ENCODE peak calls at places on chromosomes 16 and 17, in four cellular contexts. S, J, D and A are unnamed samples. For H3K36me3 and H3K27me3, the result is how much of the 10 kb centered on the place peaks cover.

GRCh38 chr17:27294689-27295630 is 1.0 kb downstream of the WSB1 start:
- DNase-seq in S (peak), J (peak), D (peak), A (peak)

GRCh38 chr16:52499061-52499460 is 47.9 kb downstream of the TOX3 start:
- DNase-seq in S (no peak), J (no peak), D (no peak), A (no peak)

GRCh38 chr17:54971147-54971546 is 2.6 kb downstream of the STXBP4 start:
- DNase-seq in S (no peak), J (no peak), D (no peak), A (no peak)

GRCh38 chr16:3101018-3101840 is 2.1 kb upstream of the ZSCAN10 start:
- DNase-seq in S (no peak), J (peak), D (peak), A (no peak)

GRCh38 chr17:63029520-63029919 is 63.5 kb downstream of the TANC2 start:
- DNase-seq in S (no peak), J (peak), D (no peak), A (no peak)

GRCh38 chr16:59878479-59878878 is 1144.4 kb upstream of the GOT2 start:
- DNase-seq in S (no peak), J (peak), D (no peak), A (peak)

GRCh38 chr17:64118452-64118979 is 11.4 kb downstream of the ERN1 start:
- DNase-seq in S (no peak), J (no peak), D (no peak), A (no peak)

GRCh38 chr17:54172654-54173316 is 350.1 kb downstream of the KIF2B start:
- DNase-seq in S (no peak), J (peak), D (no peak), A (peak)

GRCh38 chr16:56856876-56857447 is 8.0 kb upstream of the SLC12A3 start:
- DNase-seq in S (no peak), J (no peak), D (no peak), A (no peak)

GRCh38 chr16:4327782-4328579 is 12.1 kb downstream of the GLIS2 start:
- DNase-seq in S (peak), J (no peak), D (peak), A (peak)

GRCh38 chr17:21351366-21352065 is 24.6 kb upstream of the KCNJ12 start:
- DNase-seq in S (no peak), J (no peak), D (no peak), A (no peak)

GRCh38 chr16:13112639-13113038 is 211.2 kb downstream of the SHISA9 start:
- DNase-seq in S (no peak), J (no peak), D (no peak), A (no peak)

GRCh38 chr16:49466881-49467280 is 93.3 kb downstream of the C16orf78 start:
- DNase-seq in S (no peak), J (no peak), D (no peak), A (no peak)

GRCh38 chr17:64736804-64737492 is 74.8 kb upstream of the SMURF2 start:
- DNase-seq in S (no peak), J (peak), D (no peak), A (peak)

GRCh38 chr16:26701243-26701886 is 365.4 kb upstream of the C16orf82 start:
- DNase-seq in S (no peak), J (no peak), D (no peak), A (no peak)

GRCh38 chr17:50059256-50059655 is 3.3 kb downstream of the ITGA3 start:
- DNase-seq in S (no peak), J (peak), D (no peak), A (no peak)

GRCh38 chr16:749010-749409 is 8.2 kb upstream of the CIAO3 start:
- DNase-seq in S (no peak), J (no peak), D (no peak), A (no peak)

GRCh38 chr16:3321802-3322201 is 16.5 kb downstream of the ZNF75A start:
- DNase-seq in S (no peak), J (no peak), D (no peak), A (no peak)

GRCh38 chr17:5238333-5238732 is 3.7 kb upstream of the SCIMP start:
- DNase-seq in S (no peak), J (no peak), D (no peak), A (no peak)

GRCh38 chr17:82520041-82520910 is 744 bp downstream of the FOXK2 start:
- DNase-seq in S (no peak), J (peak), D (peak), A (peak)

GRCh38 chr17:29155235-29155965 is 24.8 kb downstream of the MYO18A start:
- DNase-seq in S (no peak), J (peak), D (no peak), A (peak)

GRCh38 chr17:633133-633532 is 81.5 kb downstream of the VPS53 start:
- DNase-seq in S (no peak), J (no peak), D (no peak), A (no peak)

GRCh38 chr16:17026600-17027242 is 444.0 kb downstream of the XYLT1 start:
- DNase-seq in S (no peak), J (no peak), D (peak), A (no peak)

GRCh38 chr17:39173539-39174274 is 7.7 kb upstream of the ARL5C start:
- DNase-seq in S (no peak), J (no peak), D (no peak), A (no peak)
- H3K36me3 ChIP-seq in S (under half), J (under half), D (under half), A (under half)

DNA sequence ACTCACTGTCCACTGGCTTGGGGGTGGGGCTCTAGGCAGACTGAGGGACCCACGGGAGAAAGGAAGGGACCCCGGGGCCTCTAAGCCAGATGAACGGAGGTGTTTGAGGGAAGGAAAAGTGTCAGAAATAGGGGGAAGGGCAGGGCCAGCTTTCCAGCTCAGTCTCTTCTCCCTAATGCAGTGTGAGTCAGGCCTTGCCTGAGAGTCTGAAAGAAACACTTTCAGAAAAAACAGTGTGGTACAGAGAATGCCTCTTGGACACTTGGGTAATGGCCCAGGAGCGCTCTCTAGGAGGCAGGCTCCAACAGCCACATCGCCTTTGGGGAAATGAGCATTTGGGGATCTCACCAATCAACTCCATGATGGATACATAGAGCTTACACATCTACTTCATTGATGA is 46.9 kb downstream of the NDEL1 start:
- DNase-seq in S (no peak), J (no peak), D (no peak), A (no peak)
- H3K4me3 ChIP-seq in S (no peak), J (no peak), D (no peak), A (no peak)

DNA sequence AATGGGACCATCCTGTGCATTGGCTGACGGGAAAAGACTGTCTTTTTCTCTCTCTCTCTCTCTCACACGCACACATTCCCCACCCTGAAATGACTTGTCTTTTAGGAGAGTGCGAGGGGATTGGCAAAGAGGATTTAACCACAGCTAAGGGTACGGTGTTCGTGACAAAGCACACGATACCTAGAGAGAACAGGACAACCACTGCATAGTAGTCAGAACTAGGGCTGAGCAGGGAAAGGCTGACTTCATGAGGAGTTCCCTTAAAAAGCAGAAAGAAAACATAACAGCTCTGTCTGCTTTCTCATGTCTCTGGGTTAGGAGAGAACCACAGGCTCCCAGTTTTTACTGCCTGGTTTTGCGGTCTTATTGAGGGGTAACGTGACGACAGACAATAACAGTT is 742.8 kb upstream of the SOX9 start:
- DNase-seq in S (no peak), J (no peak), D (no peak), A (no peak)
- H3K27me3 ChIP-seq in S (under half), J (under half), D (under half), A (under half)

GRCh38 chr17:37430051-37430591 is 23.4 kb downstream of the TADA2A start:
- DNase-seq in S (no peak), J (no peak), D (no peak), A (no peak)
- H3K36me3 ChIP-seq in S (half or more), J (under half), D (half or more), A (half or more)

GRCh38 chr17:31269597-31269996 is 27.4 kb downstream of the OMG start:
- DNase-seq in S (no peak), J (peak), D (no peak), A (peak)
- H3K4me3 ChIP-seq in S (no peak), J (no peak), D (no peak), A (no peak)

GRCh38 chr17:3048727-3049471 is 14.5 kb downstream of the OR1D5 start:
- DNase-seq in S (peak), J (peak), D (peak), A (peak)
- H3K27me3 ChIP-seq in S (under half), J (under half), D (under half), A (under half)

DNA sequence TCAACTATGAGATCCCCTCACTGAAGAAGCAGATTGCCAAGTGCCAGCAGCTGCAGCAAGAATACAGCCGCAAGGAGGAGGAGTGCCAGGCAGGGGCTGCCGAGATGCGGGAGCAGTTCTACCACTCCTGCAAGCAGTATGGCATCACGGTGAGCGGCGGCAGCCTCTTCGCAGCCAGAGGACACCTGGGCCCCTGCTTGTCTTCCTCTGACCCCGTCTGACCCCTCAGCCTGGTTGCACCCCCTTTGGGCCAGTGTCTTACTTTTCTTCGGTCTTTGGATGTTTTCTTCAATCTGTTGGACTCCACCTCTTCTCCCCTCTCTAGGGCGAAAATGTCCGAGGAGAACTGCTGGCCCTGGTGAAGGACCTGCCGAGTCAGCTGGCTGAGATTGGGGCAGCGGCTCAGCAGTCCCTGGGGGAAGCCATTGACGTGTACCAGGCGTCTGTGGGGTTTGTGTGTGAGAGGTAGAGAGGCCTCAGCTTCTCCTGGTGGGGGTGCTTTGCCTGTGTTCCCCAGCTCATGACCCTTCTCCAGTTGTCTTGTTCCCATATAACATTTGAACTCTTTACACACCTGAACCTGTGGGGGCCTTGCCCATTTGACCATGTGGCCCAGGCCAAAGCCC is 4.4 kb downstream of the CDK5RAP3 start:
- DNase-seq in S (no peak), J (no peak), D (no peak), A (no peak)
- H3K36me3 ChIP-seq in S (half or more), J (under half), D (half or more), A (under half)

DNA sequence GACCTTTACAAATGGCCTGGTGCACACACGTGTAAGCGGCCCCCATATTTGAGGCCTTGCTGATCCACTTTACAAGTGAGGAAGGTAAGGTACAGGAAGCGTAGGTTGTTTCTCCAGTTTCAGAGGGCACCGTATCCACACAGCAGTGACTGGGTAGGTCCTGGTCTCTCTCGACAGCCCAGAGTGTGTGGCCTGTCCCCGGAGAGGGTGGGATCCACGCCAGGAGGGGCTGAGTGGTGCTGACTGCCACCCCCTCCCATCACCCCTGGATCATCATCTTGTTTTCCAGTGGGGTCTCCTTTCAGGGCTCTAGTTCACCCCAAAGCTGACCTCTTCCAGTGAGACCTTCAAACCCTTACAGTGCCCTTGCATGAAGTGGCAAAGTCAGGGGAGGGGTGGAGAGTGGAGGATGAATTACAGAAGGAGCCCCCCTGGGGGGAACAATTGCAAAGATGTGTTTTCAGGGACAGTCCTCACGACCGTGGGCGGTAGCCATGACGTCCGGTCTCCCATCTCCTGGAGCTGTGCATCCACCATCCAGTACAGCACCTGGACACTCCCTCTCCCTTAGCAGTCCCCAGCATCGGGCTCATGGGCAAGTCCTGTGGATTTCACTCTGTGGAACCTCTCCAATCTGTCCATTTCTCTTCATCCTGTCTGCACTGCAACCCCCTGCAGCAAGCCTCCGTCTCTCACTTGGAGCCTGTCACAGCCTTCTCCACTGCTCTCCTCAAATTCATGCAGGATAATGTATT is 4.5 kb upstream of the BANP start:
- DNase-seq in S (no peak), J (no peak), D (no peak), A (no peak)
- H3K4me3 ChIP-seq in S (no peak), J (no peak), D (no peak), A (no peak)

GRCh38 chr17:80465316-80465974 is 11.0 kb downstream of the NPTX1 start:
- DNase-seq in S (no peak), J (no peak), D (no peak), A (no peak)

GRCh38 chr17:80463784-80464400 is 12.5 kb downstream of the NPTX1 start:
- DNase-seq in S (no peak), J (no peak), D (no peak), A (no peak)

GRCh38 chr17:80466188-80466705 is 10.2 kb downstream of the NPTX1 start:
- DNase-seq in S (no peak), J (no peak), D (no peak), A (no peak)

GRCh38 chr17:80461527-80462166 is 14.8 kb downstream of the NPTX1 start:
- DNase-seq in S (no peak), J (no peak), D (no peak), A (no peak)

DNA sequence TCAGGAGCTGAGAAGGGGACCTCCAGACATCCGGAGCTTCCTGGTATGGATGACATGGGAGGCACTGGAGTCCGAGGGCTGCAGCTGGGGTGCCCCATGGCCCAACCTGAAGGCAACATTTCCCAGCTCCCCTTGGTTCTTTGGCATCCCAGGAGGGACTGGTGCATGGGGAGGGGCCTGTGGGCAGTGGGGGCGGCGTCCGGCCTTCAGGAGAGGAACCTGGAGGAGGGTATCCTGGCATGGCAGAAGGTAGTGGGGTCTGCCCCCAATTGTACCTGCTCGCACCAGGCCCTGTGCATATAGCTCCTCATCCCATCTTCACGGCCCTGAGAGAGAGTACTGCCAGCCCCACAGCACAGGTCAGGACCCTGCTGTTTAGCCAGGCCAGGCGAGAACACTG is 11.9 kb downstream of the NPTX1 start:
- DNase-seq in S (no peak), J (no peak), D (no peak), A (no peak)
- H3K27me3 ChIP-seq in S (under half), J (under half), D (under half), A (under half)

GRCh38 chr17:67138392-67138791 is 94.0 kb downstream of the CACNG1 start:
- DNase-seq in S (no peak), J (no peak), D (no peak), A (no peak)

GRCh38 chr17:67145406-67145805 is 99.6 kb downstream of the HELZ start:
- DNase-seq in S (no peak), J (no peak), D (no peak), A (no peak)

GRCh38 chr17:67139784-67140665 is 95.7 kb downstream of the CACNG1 start:
- DNase-seq in S (no peak), J (peak), D (no peak), A (no peak)

GRCh38 chr17:67139289-67139688 is 94.9 kb downstream of the CACNG1 start:
- DNase-seq in S (no peak), J (no peak), D (no peak), A (no peak)

DNA sequence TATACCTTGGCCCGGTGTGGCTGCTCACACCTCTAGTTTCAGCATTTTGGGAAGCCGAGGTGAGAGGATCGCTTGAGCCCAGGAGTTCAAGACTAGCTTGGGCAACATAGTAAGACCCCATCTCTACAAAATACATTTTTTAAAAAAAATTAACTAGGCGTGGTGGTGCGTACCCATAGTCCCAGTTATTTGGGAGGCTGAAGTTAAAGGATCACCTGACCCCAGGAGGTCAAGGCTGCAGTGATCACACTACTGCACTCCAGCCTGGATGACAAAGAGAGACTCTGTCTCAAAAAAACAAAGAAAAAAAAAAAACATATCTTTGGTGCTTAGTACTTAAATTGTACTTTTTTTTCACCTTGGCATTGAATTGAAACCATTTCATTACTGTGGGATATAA is 99.0 kb downstream of the CACNG1 start:
- DNase-seq in S (no peak), J (no peak), D (no peak), A (no peak)
- H3K36me3 ChIP-seq in S (half or more), J (under half), D (half or more), A (half or more)